ENCODE peak calls at places on chromosomes 2 and 18, in eight cellular contexts. D, O, N, U, H, L, G and Y are unnamed samples. For H3K27me3, the result is how much of the 10 kb centered on the place peaks cover.

GRCh38 chr2:12727085-12727484 is 10.3 kb downstream of the TRIB2 start:
- DNase-seq in L (no peak), N (no peak), D (no peak), U (no peak), G (no peak), H (no peak), O (no peak), Y (no peak)

GRCh38 chr2:70733428-70734185 is 34.4 kb downstream of the ADD2 start:
- DNase-seq in L (no peak), G (no peak), O (no peak), H (no peak), D (no peak), N (no peak), U (no peak), Y (no peak)

GRCh38 chr2:95277246-95277906 is 3.1 kb downstream of the PROM2 start:
- DNase-seq in H (peak), U (peak), N (no peak), G (peak), D (no peak), L (peak), O (peak), Y (no peak)

GRCh38 chr2:33134086-33134763 is 187.5 kb downstream of the LTBP1 start:
- DNase-seq in L (peak), N (no peak), O (no peak), D (peak), H (peak), U (no peak), G (no peak), Y (peak)

GRCh38 chr2:64311948-64312621 is 141.9 kb upstream of the LGALSL start:
- DNase-seq in D (peak), L (peak), G (no peak), H (peak), O (no peak), U (peak), N (no peak), Y (peak)

GRCh38 chr2:714005-714741 is 37.0 kb upstream of the TMEM18 start:
- DNase-seq in L (no peak), D (peak), G (no peak), N (no peak), H (peak), U (no peak), O (peak), Y (peak)

GRCh38 chr2:118971245-118972122 is 29.5 kb downstream of the MARCO start:
- DNase-seq in U (no peak), O (no peak), L (no peak), G (no peak), H (no peak), D (no peak), N (no peak), Y (no peak)

GRCh38 chr2:102206666-102207341 is 20.0 kb downstream of the IL1RL2 start:
- DNase-seq in O (no peak), H (no peak), L (no peak), N (no peak), U (no peak), G (no peak), D (no peak), Y (no peak)

GRCh38 chr2:24827321-24828261 is 34.4 kb downstream of the CENPO start:
- DNase-seq in L (peak), U (peak), O (peak), N (peak), H (peak), G (peak), D (peak), Y (peak)

DNA sequence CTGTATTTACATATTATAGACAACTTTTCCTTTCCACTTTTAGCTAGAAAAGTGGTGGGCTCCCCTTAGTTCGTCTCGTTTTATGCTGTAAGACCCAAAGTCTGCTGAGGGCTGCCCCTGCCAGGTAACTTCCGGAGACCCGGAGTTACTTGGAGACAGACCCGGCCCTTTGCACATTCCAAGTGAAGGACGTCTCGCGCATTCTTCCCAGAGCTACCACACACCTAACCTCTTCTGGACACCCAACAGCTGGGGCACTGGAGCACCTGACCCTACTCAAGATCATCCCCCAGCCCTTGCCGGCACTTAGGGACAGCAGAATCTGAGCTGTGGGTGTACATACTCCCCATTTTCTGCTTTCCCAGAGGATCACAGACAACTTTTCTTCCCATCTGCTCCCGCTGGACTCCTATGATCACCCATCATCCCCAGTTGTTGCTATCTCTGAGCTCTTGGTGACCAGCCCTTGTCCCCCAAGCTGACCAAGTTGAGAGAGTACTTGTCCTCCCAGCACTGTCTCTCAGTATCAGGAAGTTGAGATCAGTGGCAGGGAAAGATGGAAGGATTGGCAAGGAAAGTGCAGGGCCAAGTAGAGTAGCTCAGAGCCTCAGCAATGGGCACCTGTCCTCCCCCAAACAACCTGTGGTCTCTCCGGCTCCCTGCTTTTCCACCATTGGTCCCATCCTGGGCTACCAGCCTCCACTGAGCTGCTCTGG is 8.4 kb upstream of the SATB2 start:
- DNase-seq in O (no peak), L (no peak), G (no peak), N (no peak), U (no peak), D (no peak), H (peak), Y (no peak)
- H3K27me3 ChIP-seq in O (under half), L (half or more), G (half or more), N (half or more), U (half or more), D (under half), H (half or more), Y (under half)

GRCh38 chr2:175576875-175577274 is 395.4 kb upstream of the ATP5MC3 start:
- DNase-seq in O (no peak), G (no peak), N (no peak), D (no peak), H (no peak), U (no peak), L (no peak), Y (no peak)
- H3K27me3 ChIP-seq in O (under half), G (under half), N (under half), D (under half), H (under half), U (under half), L (under half), Y (under half)

GRCh38 chr18:22153428-22153827 is 16.0 kb upstream of the GATA6 start:
- DNase-seq in N (no peak), U (no peak), L (no peak), H (no peak), O (no peak), G (no peak), D (no peak), Y (no peak)
- H3K27me3 ChIP-seq in N (under half), U (under half), L (under half), H (under half), O (half or more), G (under half), D (under half), Y (under half)

GRCh38 chr2:170714156-170715061 is 728 bp upstream of the SP5 start:
- DNase-seq in O (peak), H (peak), G (no peak), D (peak), N (no peak), L (peak), U (peak), Y (peak)
- H3K27me3 ChIP-seq in O (under half), H (half or more), G (under half), D (under half), N (under half), L (half or more), U (half or more), Y (under half)